ENCODE peak calls at places on chromosomes 3 and 15, in eight cellular contexts. F is heart right ventricle, Z is upper lobe of right lung, B is fibroblast of the aortic adventitia, W is hepatocyte, J is transverse colon, E is heart left ventricle, S is psoas muscle. Y is an unnamed sample.

GRCh38 chr15:80371924-80372323 is 32.3 kb upstream of the ARNT2 start:
- DNase-seq in J (no peak), E (no peak), F (no peak), S (no peak), W (no peak), B (no peak), Z (no peak), Y (no peak)

GRCh38 chr15:43930556-43930955 is 103.8 kb downstream of the WDR76 start:
- DNase-seq in W (no peak), S (no peak), J (peak; percentile 27), Z (no peak), E (peak; percentile 63), B (no peak), F (peak; percentile 30), Y (no peak)

GRCh38 chr15:80207887-80208286 is 44.1 kb downstream of the CTXND1 start:
- DNase-seq in B (peak; percentile 4), Z (no peak), J (no peak), F (no peak), S (no peak), E (no peak), W (peak; percentile 41), Y (no peak)

GRCh38 chr3:41259449-41260062 is 60.3 kb downstream of the CTNNB1 start:
- DNase-seq in J (no peak), B (no peak), F (no peak), E (no peak), Z (no peak), S (no peak), W (no peak), Y (no peak)

GRCh38 chr3:22990291-22991200 is 212.6 kb upstream of the UBE2E2 start:
- DNase-seq in W (no peak), S (no peak), J (no peak), Z (no peak), F (no peak), B (no peak), E (no peak), Y (peak; percentile 93)

GRCh38 chr3:42182555-42182954 is 83.4 kb downstream of the CCK start:
- DNase-seq in W (no peak), S (no peak), B (peak; percentile 40), F (no peak), Z (no peak), E (no peak), J (no peak), Y (no peak)

GRCh38 chr3:31132132-31132769 is 237.8 kb upstream of the GADL1 start:
- DNase-seq in S (no peak), F (no peak), J (no peak), Z (no peak), E (no peak), B (peak; percentile 73), W (peak; percentile 37), Y (no peak)

GRCh38 chr15:42094512-42094963 is at the start of gene PLA2G4D:
- DNase-seq in Z (peak; percentile 84), W (no peak), F (no peak), B (no peak), E (no peak), S (no peak), J (no peak), Y (no peak)

GRCh38 chr3:17195192-17195611 is 310.4 kb downstream of the PLCL2 start:
- DNase-seq in Z (no peak), B (peak; percentile 76), J (peak; percentile 26), F (no peak), S (no peak), E (no peak), W (no peak), Y (no peak)

GRCh38 chr15:60945196-60945595 is 283.9 kb downstream of the RORA start:
- DNase-seq in S (peak; percentile 86), E (peak; percentile 86), B (peak; percentile 68), Z (no peak), J (peak; percentile 11), F (peak; percentile 75), W (no peak), Y (no peak)

GRCh38 chr15:80436511-80437307 is 32.5 kb downstream of the ARNT2 start:
- DNase-seq in B (no peak), E (no peak), F (no peak), Z (peak; percentile 26), J (no peak), S (no peak), W (peak; percentile 43), Y (no peak)

GRCh38 chr3:140863481-140864084 is 78.1 kb upstream of the SLC25A36 start:
- DNase-seq in Z (no peak), S (no peak), J (peak; percentile 42), F (peak; percentile 58), W (peak; percentile 82), B (peak; percentile 66), E (peak; percentile 38), Y (no peak)

GRCh38 chr3:33391255-33391995 is 48.8 kb downstream of the UBP1 start:
- DNase-seq in Z (no peak), B (no peak), F (no peak), S (no peak), E (no peak), W (no peak), J (no peak), Y (no peak)

GRCh38 chr3:33389908-33390307 is 50.3 kb downstream of the UBP1 start:
- DNase-seq in W (no peak), F (no peak), Z (no peak), S (no peak), J (no peak), E (no peak), B (no peak), Y (no peak)

GRCh38 chr3:33392144-33392543 is 48.1 kb downstream of the UBP1 start:
- DNase-seq in S (no peak), J (no peak), Z (no peak), E (no peak), W (no peak), F (no peak), B (no peak), Y (no peak)

GRCh38 chr3:33394403-33395054 is 45.7 kb downstream of the UBP1 start:
- DNase-seq in W (no peak), Z (no peak), E (no peak), J (no peak), F (no peak), S (no peak), B (no peak), Y (no peak)

GRCh38 chr3:33392703-33393125 is 47.5 kb downstream of the UBP1 start:
- DNase-seq in J (no peak), B (peak; percentile 94), W (no peak), F (no peak), Z (no peak), S (no peak), E (no peak), Y (no peak)
- TF ChIP-seq CTCF in J (no peak), B (no peak), W (no peak), F (no peak), Z (no peak), S (no peak), E (no peak), Y (no peak)

DNA sequence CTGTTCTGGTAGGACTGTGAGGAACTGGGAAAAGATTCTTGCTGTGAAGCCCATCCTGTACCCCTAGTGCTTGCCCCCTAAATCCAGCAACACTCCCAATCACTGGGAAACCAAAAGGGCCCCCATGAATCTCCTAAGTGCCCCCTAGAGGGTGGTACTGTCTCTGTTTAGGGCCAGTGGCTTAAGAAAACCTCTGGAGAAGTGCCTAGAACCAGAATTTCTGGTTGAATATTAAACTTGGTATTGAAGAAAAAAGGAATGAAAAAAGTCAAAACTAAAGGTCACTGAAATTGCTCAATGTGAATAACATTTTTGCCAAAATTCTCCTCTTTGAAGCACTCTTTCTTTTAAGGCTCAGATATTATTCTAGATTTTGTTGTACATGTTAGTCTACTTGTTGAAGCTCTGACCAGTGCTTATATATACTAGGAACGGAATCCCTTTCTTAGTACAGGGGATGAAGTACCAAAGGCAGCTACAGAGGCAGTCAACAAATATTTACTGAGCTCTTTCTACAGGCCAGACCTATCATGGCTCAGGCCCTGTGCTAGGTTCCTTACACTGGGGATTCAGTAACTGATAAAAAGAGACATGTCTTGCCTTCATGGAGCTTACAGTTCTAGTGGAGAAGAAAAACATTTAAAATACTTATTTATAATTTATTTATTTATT is 138.8 kb downstream of the MYLK start:
- DNase-seq in B (peak; percentile 74), F (no peak), Z (no peak), S (no peak), J (no peak), E (no peak), W (no peak), Y (no peak)
- TF ChIP-seq CTCF in B (peak; percentile 45), F (peak; percentile 19), Z (peak; percentile 32), S (no peak), J (peak; percentile 9), E (no peak), W (no peak), Y (peak; percentile 56)

GRCh38 chr15:50249704-50250103 is 15.8 kb downstream of the HDC start:
- DNase-seq in B (peak; percentile 37), Z (no peak), F (no peak), J (no peak), W (no peak), S (no peak), E (no peak), Y (no peak)

GRCh38 chr15:50250789-50251394 is 14.6 kb downstream of the HDC start:
- DNase-seq in W (no peak), B (peak; percentile 58), F (no peak), Z (no peak), J (no peak), S (no peak), E (no peak), Y (no peak)

GRCh38 chr15:50252556-50252955 is 13.0 kb downstream of the HDC start:
- DNase-seq in B (no peak), F (no peak), Z (no peak), E (no peak), S (no peak), J (no peak), W (no peak), Y (no peak)

GRCh38 chr15:50248994-50249586 is 16.4 kb downstream of the HDC start:
- DNase-seq in Z (no peak), J (no peak), B (peak; percentile 15), W (no peak), S (no peak), E (no peak), F (no peak), Y (no peak)

DNA sequence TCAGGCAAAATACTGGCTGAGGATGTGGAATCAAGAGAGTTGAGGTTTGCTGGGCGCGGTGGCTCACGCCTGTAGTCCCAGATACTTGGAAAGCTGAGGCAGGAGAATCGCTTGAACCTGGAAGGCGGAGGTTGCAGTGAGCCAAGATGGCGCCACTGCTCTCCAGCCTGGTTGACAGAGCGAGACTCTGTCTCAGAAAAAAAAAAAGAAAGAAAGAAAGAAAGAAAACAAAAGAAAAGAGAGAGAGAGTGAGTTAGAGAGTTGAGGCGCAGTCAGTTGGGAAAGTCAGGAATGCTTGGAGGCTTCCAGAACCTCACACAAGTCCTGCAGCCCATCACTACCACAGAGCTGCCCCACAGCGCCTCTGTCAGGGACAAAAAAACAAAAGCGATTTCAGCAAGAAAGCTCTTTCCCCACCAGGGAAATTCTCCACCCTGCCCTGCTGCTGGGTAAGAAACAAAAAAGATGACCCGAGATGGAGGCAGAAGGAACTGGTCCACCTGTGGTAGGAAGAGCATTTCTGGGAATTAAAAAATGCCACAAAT is 13.8 kb downstream of the HDC start:
- DNase-seq in E (no peak), Z (no peak), S (no peak), J (no peak), B (peak; percentile 36), F (no peak), W (no peak), Y (no peak)
- TF ChIP-seq CTCF in E (no peak), Z (no peak), S (no peak), J (no peak), B (no peak), F (no peak), W (no peak), Y (no peak)

DNA sequence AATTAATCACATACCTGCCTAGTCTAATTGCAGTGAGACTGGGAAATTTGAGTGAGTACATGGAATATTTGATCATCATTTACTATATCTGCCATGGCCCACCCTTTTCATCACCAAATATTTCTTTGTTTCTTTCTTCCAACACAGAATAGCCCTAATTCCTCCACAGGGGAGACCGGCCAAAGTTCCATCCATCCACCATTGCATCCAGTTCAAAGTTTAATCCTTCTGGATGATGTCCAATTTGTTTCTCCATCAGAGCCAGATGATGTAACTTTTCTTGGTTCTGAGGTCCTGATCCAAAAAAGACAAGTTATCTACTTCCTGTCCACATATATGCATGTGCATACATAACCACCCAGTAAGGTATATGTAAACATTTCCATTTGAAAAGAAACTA is 237.3 kb downstream of the SHOX2 start:
- DNase-seq in W (no peak), E (no peak), B (peak; percentile 58), F (no peak), S (no peak), Z (no peak), J (no peak), Y (no peak)
- TF ChIP-seq CTCF in W (no peak), E (no peak), B (no peak), F (no peak), S (no peak), Z (no peak), J (no peak), Y (no peak)